ENCODE peak calls at places on chromosomes 6 and 20, in nine cellular contexts. A is tibial nerve, J is K562, O is ovary, Q is A549, E is GM12878, M is HepG2, Z is sigmoid colon, B is transverse colon. N is an unnamed sample.

GRCh38 chr6:90483116-90483839 is 103.6 kb downstream of the MAP3K7 start:
- DNase-seq in A (no peak), J (peak), O (no peak), Q (no peak), E (no peak), M (no peak), Z (no peak), B (no peak), N (no peak)

GRCh38 chr6:141925001-141925400 is 207.7 kb upstream of the GJE1 start:
- DNase-seq in A (no peak), J (no peak), O (no peak), Q (no peak), E (no peak), M (no peak), Z (no peak), B (no peak), N (no peak)

GRCh38 chr6:119594907-119595306 is 245.3 kb upstream of the MAN1A1 start:
- DNase-seq in A (no peak), J (no peak), O (no peak), Q (no peak), E (no peak), M (no peak), Z (no peak), B (no peak), N (no peak)

GRCh38 chr6:134373282-134373922 is 55.5 kb upstream of the SGK1 start:
- DNase-seq in A (no peak), J (no peak), O (no peak), Q (peak), E (peak), M (no peak), Z (peak), B (peak), N (no peak)

GRCh38 chr6:44439270-44440045 is 52.0 kb downstream of the CDC5L start:
- DNase-seq in A (no peak), J (no peak), O (no peak), Q (no peak), E (no peak), M (no peak), Z (no peak), B (no peak), N (no peak)

GRCh38 chr6:47437592-47437991 is 40.0 kb upstream of the CD2AP start:
- DNase-seq in A (no peak), J (no peak), O (no peak), Q (no peak), E (peak), M (no peak), Z (no peak), B (no peak), N (no peak)

GRCh38 chr6:56693246-56693607 is 50.5 kb upstream of the DST start:
- DNase-seq in A (peak), J (no peak), O (peak), Q (no peak), E (no peak), M (peak), Z (peak), B (peak), N (peak)

GRCh38 chr20:36467076-36467999 is 74.0 kb upstream of the MYL9 start:
- DNase-seq in A (peak), J (no peak), O (no peak), Q (no peak), E (no peak), M (no peak), Z (peak), B (peak), N (peak)

GRCh38 chr20:59525500-59526241 is 78.7 kb upstream of the PHACTR3 start:
- DNase-seq in A (no peak), J (peak), O (no peak), Q (peak), E (no peak), M (peak), Z (no peak), B (peak), N (peak)

GRCh38 chr20:48457261-48458002 is 370.4 kb downstream of the PREX1 start:
- DNase-seq in A (no peak), J (no peak), O (no peak), Q (no peak), E (no peak), M (no peak), Z (peak), B (no peak), N (no peak)

GRCh38 chr20:18072532-18072931 is 14.8 kb upstream of the OVOL2 start:
- DNase-seq in A (no peak), J (no peak), O (no peak), Q (no peak), E (no peak), M (no peak), Z (no peak), B (no peak), N (no peak)

GRCh38 chr6:48135352-48136084 is 24.5 kb upstream of the PTCHD4 start:
- DNase-seq in A (no peak), J (no peak), O (no peak), Q (no peak), E (no peak), M (no peak), Z (no peak), B (no peak), N (no peak)

GRCh38 chr6:121158438-121158837 is 175.8 kb downstream of the TBC1D32 start:
- DNase-seq in A (no peak), J (no peak), O (no peak), Q (no peak), E (no peak), M (no peak), Z (no peak), B (no peak), N (no peak)

GRCh38 chr20:55067158-55067825 is 591.9 kb downstream of the DOK5 start:
- DNase-seq in A (no peak), J (no peak), O (no peak), Q (no peak), E (no peak), M (no peak), Z (no peak), B (no peak), N (no peak)

GRCh38 chr20:17938889-17939619 is 29.5 kb downstream of the SNX5 start:
- DNase-seq in A (peak), J (peak), O (peak), Q (peak), E (no peak), M (peak), Z (peak), B (peak), N (peak)

GRCh38 chr20:62401331-62401779 is 5.7 kb downstream of the CABLES2 start:
- DNase-seq in A (no peak), J (peak), O (no peak), Q (peak), E (no peak), M (no peak), Z (no peak), B (no peak), N (no peak)

GRCh38 chr6:69665437-69665836 is 131.4 kb downstream of the LMBRD1 start:
- DNase-seq in A (no peak), J (no peak), O (no peak), Q (no peak), E (no peak), M (no peak), Z (no peak), B (no peak), N (no peak)

GRCh38 chr6:13548500-13549210 is 25.7 kb upstream of the SIRT5 start:
- DNase-seq in A (no peak), J (no peak), O (no peak), Q (no peak), E (no peak), M (peak), Z (no peak), B (no peak), N (no peak)

GRCh38 chr20:50817776-50818172 is 22.9 kb downstream of the BCAS4 start:
- DNase-seq in A (no peak), J (no peak), O (no peak), Q (no peak), E (no peak), M (no peak), Z (no peak), B (no peak), N (no peak)

GRCh38 chr6:100592929-100593328 is 128.2 kb upstream of the SIM1 start:
- DNase-seq in A (no peak), J (no peak), O (no peak), Q (no peak), E (no peak), M (no peak), Z (no peak), B (no peak), N (no peak)

GRCh38 chr6:151389640-151390275 is 1.6 kb downstream of the ZBTB2 start:
- DNase-seq in A (peak), J (peak), O (peak), Q (peak), E (no peak), M (peak), Z (peak), B (peak), N (peak)

GRCh38 chr6:73870907-73871306 is 174.9 kb downstream of the CD109 start:
- DNase-seq in A (no peak), J (no peak), O (no peak), Q (no peak), E (no peak), M (no peak), Z (no peak), B (no peak), N (no peak)

GRCh38 chr6:105993341-105993740 is 92.8 kb upstream of the PRDM1 start:
- DNase-seq in A (no peak), J (no peak), O (no peak), Q (no peak), E (no peak), M (no peak), Z (no peak), B (no peak), N (no peak)

GRCh38 chr20:47020231-47020630 is 125.6 kb downstream of the EYA2 start:
- DNase-seq in A (no peak), J (no peak), O (no peak), Q (no peak), E (no peak), M (no peak), Z (no peak), B (no peak), N (no peak)

GRCh38 chr6:14232889-14233288 is 115.3 kb downstream of the CD83 start:
- DNase-seq in A (no peak), J (no peak), O (no peak), Q (no peak), E (no peak), M (no peak), Z (no peak), B (no peak), N (no peak)

GRCh38 chr6:484086-484728 is 92.7 kb downstream of the IRF4 start:
- DNase-seq in A (no peak), J (no peak), O (no peak), Q (no peak), E (peak), M (no peak), Z (no peak), B (no peak), N (no peak)
- TF ChIP-seq EP300 in A (no peak), J (no peak), O (no peak), Q (no peak), E (no peak), M (no peak), Z (no peak), B (no peak), N (no peak)

DNA sequence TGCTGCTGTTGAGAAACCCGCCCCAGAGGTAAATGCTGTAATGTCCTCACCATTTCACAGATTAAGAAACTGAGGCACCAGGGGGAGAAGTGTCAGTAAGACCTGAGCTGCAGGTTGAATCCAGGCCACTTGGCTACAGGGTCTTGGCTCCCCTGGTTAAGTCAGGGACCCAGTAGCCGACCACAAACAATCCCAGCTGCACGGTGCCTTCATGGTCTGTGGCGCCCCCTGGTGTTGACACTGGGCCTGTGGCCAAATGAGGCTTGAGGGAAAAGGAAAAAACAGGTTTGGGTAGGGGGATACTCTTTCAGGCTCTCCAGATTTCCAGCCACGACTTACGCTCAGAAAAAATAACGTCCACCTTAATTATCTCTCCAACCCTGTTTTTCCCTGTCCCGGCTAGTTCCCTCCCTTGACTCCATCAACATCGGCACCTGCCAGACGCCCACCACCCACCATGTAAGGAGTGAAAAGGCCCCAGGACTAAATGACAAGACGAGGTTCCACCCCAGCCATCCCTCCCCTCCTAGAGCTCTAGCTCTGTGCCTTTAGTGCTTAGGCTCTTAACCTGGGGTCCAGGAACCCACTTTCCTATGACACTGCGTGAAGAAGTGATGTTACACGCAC is 47.7 kb upstream of the POLR1H start:
- DNase-seq in A (no peak), J (peak), O (no peak), Q (peak), E (no peak), M (peak), Z (no peak), B (no peak), N (no peak)
- TF ChIP-seq EP300 in A (no peak), J (no peak), O (no peak), Q (no peak), E (no peak), M (no peak), Z (no peak), B (no peak), N (no peak)

GRCh38 chr20:35285806-35286076 is 1.2 kb upstream of the EIF6 start:
- DNase-seq in A (no peak), J (no peak), O (no peak), Q (no peak), E (no peak), M (peak), Z (no peak), B (no peak), N (no peak)
- TF ChIP-seq EP300 in A (no peak), J (peak), O (no peak), Q (no peak), E (no peak), M (no peak), Z (no peak), B (no peak), N (no peak)

DNA sequence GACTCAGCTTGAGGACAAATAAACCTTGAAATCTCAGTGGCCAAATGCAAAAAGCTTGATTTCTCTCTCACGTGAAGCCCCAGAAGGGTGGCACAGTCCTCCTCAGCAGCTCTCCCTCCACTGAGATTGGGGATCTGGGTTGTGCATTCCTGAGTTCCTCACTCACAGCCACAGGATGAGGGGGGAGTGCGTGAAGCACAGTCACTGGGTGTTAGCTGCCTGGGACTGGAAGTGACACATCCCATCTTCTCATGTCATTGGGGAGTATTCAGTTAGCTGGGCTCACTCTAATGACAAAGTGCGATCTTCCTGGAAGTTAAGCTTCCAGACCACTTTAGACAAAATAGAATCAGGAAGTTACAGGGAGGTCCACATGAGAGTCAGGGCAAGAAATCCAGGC is 192.2 kb upstream of the LRFN2 start:
- DNase-seq in A (no peak), J (no peak), O (no peak), Q (peak), E (no peak), M (no peak), Z (no peak), B (no peak), N (no peak)
- TF ChIP-seq EP300 in A (no peak), J (no peak), O (no peak), Q (no peak), E (no peak), M (no peak), Z (no peak), B (no peak), N (no peak)

DNA sequence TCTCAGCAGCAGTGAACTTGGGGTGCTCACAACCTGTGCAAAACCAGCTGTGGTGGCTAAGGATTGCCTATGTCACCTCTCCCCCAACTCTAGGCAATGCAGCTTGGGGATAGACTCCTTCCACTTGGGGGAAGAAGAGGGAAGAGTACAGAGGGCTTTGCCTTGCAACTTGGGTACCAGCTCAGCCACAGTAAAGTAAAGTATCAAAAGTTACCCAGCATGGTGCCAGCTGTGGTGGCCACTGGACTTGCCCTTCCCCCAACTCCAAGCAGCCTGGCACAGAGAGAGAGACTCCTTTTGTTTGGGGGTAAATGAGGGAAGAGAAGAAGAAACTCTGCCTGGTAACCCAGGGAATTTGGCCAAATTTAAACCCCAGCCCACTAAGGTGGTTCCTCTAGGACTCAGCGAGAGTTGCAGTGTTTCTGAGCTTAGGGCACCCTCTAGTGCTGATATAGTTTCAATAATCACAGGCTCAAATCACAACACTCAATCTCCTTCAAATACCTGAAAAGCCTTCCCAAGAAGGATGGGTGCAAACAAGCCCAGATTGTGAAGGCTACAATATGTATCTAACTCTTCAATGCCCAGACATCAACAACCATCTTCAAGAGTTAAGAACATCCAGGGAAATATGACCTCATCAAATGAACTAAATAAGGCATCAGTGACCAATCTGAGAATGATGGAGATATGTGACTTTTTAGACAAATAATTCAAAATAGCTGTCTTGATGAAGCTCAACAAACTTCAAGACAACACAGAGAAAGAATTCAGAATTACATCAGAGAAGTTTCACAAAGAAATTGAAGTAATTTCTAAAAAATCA is 7.6 kb upstream of the DEFB129 start:
- DNase-seq in A (no peak), J (no peak), O (no peak), Q (peak), E (no peak), M (peak), Z (no peak), B (no peak), N (no peak)
- TF ChIP-seq EP300 in A (no peak), J (no peak), O (no peak), Q (no peak), E (no peak), M (no peak), Z (no peak), B (no peak), N (no peak)

DNA sequence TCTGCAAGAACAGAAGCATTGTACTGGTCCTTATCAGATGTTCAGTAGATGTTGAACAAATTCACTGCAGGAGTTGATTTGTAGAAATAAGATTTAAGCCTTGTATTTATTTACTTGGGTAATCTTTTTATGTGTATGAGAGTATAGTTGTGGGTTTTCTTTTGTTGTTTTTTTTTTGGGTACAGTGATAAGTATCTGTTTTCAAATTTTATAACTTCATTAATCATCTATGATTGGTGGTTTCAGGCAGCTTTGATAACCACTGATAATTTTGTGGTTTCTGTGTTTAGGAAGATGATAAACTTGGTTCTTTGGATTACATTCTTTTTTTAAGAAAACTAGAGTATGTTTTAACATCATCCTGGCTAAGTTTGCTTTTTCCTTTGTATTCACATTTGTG is 2.8 kb downstream of the AFDN start:
- DNase-seq in A (no peak), J (no peak), O (no peak), Q (no peak), E (no peak), M (no peak), Z (no peak), B (no peak), N (no peak)
- TF ChIP-seq EP300 in A (no peak), J (no peak), O (no peak), Q (no peak), E (no peak), M (no peak), Z (no peak), B (no peak), N (no peak)

N was measured in stomach.